ENCODE peak calls at places on chromosomes 7 and 10, in four cellular contexts. One of them, this sample, is unnamed.
A peak's percentile ranks its signal among the peaks of the same experiment; 100 is the strongest.

GRCh38 chr7:156549636-156550035 is 90.9 kb upstream of the RNF32 start:
- DNase-seq in K562: no peak
- DNase-seq in SK-N-SH: no peak
- DNase-seq in WTC11: no peak
- DNase-seq in this sample: no peak

GRCh38 chr7:77811895-77812685 is 13.5 kb downstream of the PHTF2 start:
- DNase-seq in WTC11: no peak
- DNase-seq in K562: no peak
- DNase-seq in SK-N-SH: no peak
- DNase-seq in this sample: no peak

GRCh38 chr7:20895563-20895962 is 108.9 kb upstream of the SP8 start:
- DNase-seq in WTC11: no peak
- DNase-seq in K562: no peak
- DNase-seq in SK-N-SH: no peak
- DNase-seq in this sample: no peak

GRCh38 chr7:151046603-151047573 is 1.4 kb upstream of the ASIC3 start:
- DNase-seq in SK-N-SH: peak; percentile 88
- DNase-seq in WTC11: no peak
- DNase-seq in K562: peak; percentile 13
- DNase-seq in this sample: no peak

GRCh38 chr7:101666751-101667150 is 37.7 kb upstream of the MYL10 start:
- DNase-seq in K562: no peak
- DNase-seq in WTC11: no peak
- DNase-seq in SK-N-SH: no peak
- DNase-seq in this sample: no peak

GRCh38 chr10:119691726-119692125 is 34.1 kb upstream of the INPP5F start:
- DNase-seq in SK-N-SH: no peak
- DNase-seq in WTC11: no peak
- DNase-seq in K562: no peak
- DNase-seq in this sample: no peak

GRCh38 chr7:70654979-70655378 is 477.0 kb upstream of the GALNT17 start:
- DNase-seq in WTC11: no peak
- DNase-seq in K562: no peak
- DNase-seq in SK-N-SH: no peak
- DNase-seq in this sample: no peak

GRCh38 chr7:22782616-22783232 is 39.9 kb downstream of the TOMM7 start:
- DNase-seq in WTC11: peak; percentile 84
- DNase-seq in SK-N-SH: peak; percentile 76
- DNase-seq in K562: peak; percentile 79
- DNase-seq in this sample: peak; percentile 88

GRCh38 chr10:132575320-132576201 is 38.0 kb downstream of the INPP5A start:
- DNase-seq in K562: no peak
- DNase-seq in SK-N-SH: no peak
- DNase-seq in WTC11: no peak
- DNase-seq in this sample: no peak

GRCh38 chr10:108970016-108970415 is 953.3 kb downstream of the XPNPEP1 start:
- DNase-seq in WTC11: peak; percentile 41
- DNase-seq in SK-N-SH: no peak
- DNase-seq in K562: no peak
- DNase-seq in this sample: peak; percentile 1

GRCh38 chr7:127667017-127667670 is 15.2 kb downstream of the SND1 start:
- DNase-seq in WTC11: no peak
- DNase-seq in K562: no peak
- DNase-seq in SK-N-SH: no peak
- DNase-seq in this sample: no peak

GRCh38 chr7:140539466-140539865 is 60.2 kb upstream of the MKRN1 start:
- DNase-seq in WTC11: no peak
- DNase-seq in K562: peak; percentile 22
- DNase-seq in SK-N-SH: no peak
- DNase-seq in this sample: no peak

GRCh38 chr10:106941297-106942034 is 223.0 kb downstream of the SORCS1 start:
- DNase-seq in K562: no peak
- DNase-seq in WTC11: no peak
- DNase-seq in SK-N-SH: no peak
- DNase-seq in this sample: no peak

GRCh38 chr10:21047096-21047495 is 150.0 kb upstream of the NEBL start:
- DNase-seq in K562: no peak
- DNase-seq in WTC11: no peak
- DNase-seq in SK-N-SH: no peak
- DNase-seq in this sample: no peak

GRCh38 chr7:126842451-126842850 is 410.3 kb downstream of the GRM8 start:
- DNase-seq in SK-N-SH: no peak
- DNase-seq in WTC11: no peak
- DNase-seq in K562: no peak
- DNase-seq in this sample: no peak

GRCh38 chr7:82699773-82700186 is 256.2 kb upstream of the CACNA2D1 start:
- DNase-seq in K562: no peak
- DNase-seq in WTC11: no peak
- DNase-seq in SK-N-SH: no peak
- DNase-seq in this sample: no peak

GRCh38 chr10:52098130-52098529 is 216.0 kb upstream of the DKK1 start:
- DNase-seq in WTC11: no peak
- DNase-seq in K562: no peak
- DNase-seq in SK-N-SH: no peak
- DNase-seq in this sample: no peak

GRCh38 chr10:60643874-60644273 is 134.4 kb upstream of the CDK1 start:
- DNase-seq in SK-N-SH: no peak
- DNase-seq in WTC11: no peak
- DNase-seq in K562: no peak
- DNase-seq in this sample: no peak

GRCh38 chr7:95718556-95719410 is 53.6 kb upstream of the DYNC1I1 start:
- DNase-seq in K562: no peak
- DNase-seq in SK-N-SH: peak; percentile 29
- DNase-seq in WTC11: no peak
- DNase-seq in this sample: no peak

GRCh38 chr7:20331231-20331880 is 656 bp downstream of the ITGB8 start:
- DNase-seq in SK-N-SH: peak; percentile 76
- DNase-seq in K562: no peak
- DNase-seq in WTC11: peak; percentile 66
- DNase-seq in this sample: no peak

GRCh38 chr10:4758256-4758655 is 67.8 kb upstream of the AKR1E2 start:
- DNase-seq in SK-N-SH: no peak
- DNase-seq in WTC11: no peak
- DNase-seq in K562: no peak
- DNase-seq in this sample: no peak

GRCh38 chr7:98221611-98222532 is 10.6 kb downstream of the BHLHA15 start:
- DNase-seq in K562: no peak
- DNase-seq in SK-N-SH: no peak
- DNase-seq in WTC11: no peak
- DNase-seq in this sample: no peak

GRCh38 chr10:73493781-73494180 is 2.0 kb downstream of the PPP3CB start:
- DNase-seq in SK-N-SH: no peak
- DNase-seq in K562: no peak
- DNase-seq in WTC11: no peak
- DNase-seq in this sample: no peak

GRCh38 chr7:631966-632830 is 94.3 kb upstream of the DNAAF5 start:
- DNase-seq in WTC11: no peak
- DNase-seq in K562: no peak
- DNase-seq in SK-N-SH: no peak
- DNase-seq in this sample: no peak

GRCh38 chr10:133100706-133101463 is 13.2 kb downstream of the ADGRA1 start:
- DNase-seq in K562: peak; percentile 68
- DNase-seq in WTC11: peak; percentile 96
- DNase-seq in SK-N-SH: no peak
- DNase-seq in this sample: peak; percentile 94

GRCh38 chr10:71334228-71334791 is 15.3 kb downstream of the SLC29A3 start:
- DNase-seq in WTC11: no peak
- DNase-seq in K562: no peak
- DNase-seq in SK-N-SH: no peak
- DNase-seq in this sample: no peak

GRCh38 chr7:83921798-83922607 is 272.6 kb downstream of the SEMA3A start:
- DNase-seq in WTC11: no peak
- DNase-seq in K562: no peak
- DNase-seq in SK-N-SH: peak; percentile 53
- DNase-seq in this sample: no peak

GRCh38 chr7:5621776-5622175 is 159.7 kb downstream of the RNF216 start:
- DNase-seq in K562: no peak
- DNase-seq in WTC11: no peak
- DNase-seq in SK-N-SH: peak; percentile 40
- DNase-seq in this sample: no peak

GRCh38 chr10:99908512-99908911 is 101.2 kb downstream of the DNMBP start:
- DNase-seq in WTC11: no peak
- DNase-seq in SK-N-SH: no peak
- DNase-seq in K562: no peak
- DNase-seq in this sample: no peak

GRCh38 chr10:99905971-99906370 is 103.8 kb downstream of the DNMBP start:
- DNase-seq in WTC11: no peak
- DNase-seq in SK-N-SH: no peak
- DNase-seq in K562: no peak
- DNase-seq in this sample: no peak

GRCh38 chr10:99912057-99912456 is 97.7 kb downstream of the DNMBP start:
- DNase-seq in K562: no peak
- DNase-seq in WTC11: no peak
- DNase-seq in SK-N-SH: no peak
- DNase-seq in this sample: no peak

GRCh38 chr10:99906470-99906869 is 103.3 kb downstream of the DNMBP start:
- DNase-seq in SK-N-SH: no peak
- DNase-seq in WTC11: no peak
- DNase-seq in K562: peak; percentile 12
- DNase-seq in this sample: no peak
- TF ChIP-seq TEAD4 in SK-N-SH: no peak
- TF ChIP-seq TEAD4 in WTC11: no peak
- TF ChIP-seq TEAD4 in K562: no peak
- TF ChIP-seq TEAD4 in this sample: no peak

GRCh38 chr10:97498841-97499560 is at the start of gene UBTD1:
- DNase-seq in WTC11: peak; percentile 55
- DNase-seq in SK-N-SH: peak; percentile 75
- DNase-seq in K562: peak; percentile 26
- DNase-seq in this sample: peak; percentile 88
- TF ChIP-seq TEAD4 in WTC11: no peak
- TF ChIP-seq TEAD4 in SK-N-SH: no peak
- TF ChIP-seq TEAD4 in K562: no peak
- TF ChIP-seq TEAD4 in this sample: no peak

GRCh38 chr10:43815486-43815885 is 166.8 kb upstream of the ZNF32 start:
- DNase-seq in SK-N-SH: no peak
- DNase-seq in K562: no peak
- DNase-seq in WTC11: no peak
- DNase-seq in this sample: no peak

GRCh38 chr10:43816351-43817321 is 168.0 kb upstream of the ZNF32 start:
- DNase-seq in WTC11: no peak
- DNase-seq in K562: no peak
- DNase-seq in SK-N-SH: peak; percentile 58
- DNase-seq in this sample: no peak

GRCh38 chr10:43817368-43817767 is 168.7 kb upstream of the ZNF32 start:
- DNase-seq in K562: no peak
- DNase-seq in SK-N-SH: no peak
- DNase-seq in WTC11: no peak
- DNase-seq in this sample: no peak

GRCh38 chr10:43818687-43819086 is 170.0 kb upstream of the ZNF32 start:
- DNase-seq in K562: no peak
- DNase-seq in WTC11: no peak
- DNase-seq in SK-N-SH: no peak
- DNase-seq in this sample: no peak

DNA sequence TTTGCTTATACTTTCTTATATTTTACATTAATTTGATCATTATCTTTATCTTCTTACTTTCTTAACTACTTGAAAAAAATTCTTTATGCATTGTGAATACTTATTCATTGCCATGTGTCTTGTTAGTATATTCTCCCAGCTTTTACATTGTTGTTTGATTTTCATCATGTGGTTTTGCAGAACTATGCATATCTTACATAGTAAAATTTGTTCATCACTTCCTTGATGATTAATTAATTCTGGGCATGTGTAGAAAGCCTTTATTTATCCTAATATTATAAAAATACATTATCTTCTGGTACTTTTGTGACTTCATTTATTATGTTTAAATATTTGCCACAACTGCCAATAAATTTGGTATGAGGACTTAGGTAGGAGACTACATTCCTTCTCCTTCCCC is 165.9 kb upstream of the ZNF32 start:
- DNase-seq in WTC11: no peak
- DNase-seq in SK-N-SH: no peak
- DNase-seq in K562: no peak
- DNase-seq in this sample: no peak
- TF ChIP-seq TEAD4 in WTC11: no peak
- TF ChIP-seq TEAD4 in SK-N-SH: no peak
- TF ChIP-seq TEAD4 in K562: no peak
- TF ChIP-seq TEAD4 in this sample: no peak

DNA sequence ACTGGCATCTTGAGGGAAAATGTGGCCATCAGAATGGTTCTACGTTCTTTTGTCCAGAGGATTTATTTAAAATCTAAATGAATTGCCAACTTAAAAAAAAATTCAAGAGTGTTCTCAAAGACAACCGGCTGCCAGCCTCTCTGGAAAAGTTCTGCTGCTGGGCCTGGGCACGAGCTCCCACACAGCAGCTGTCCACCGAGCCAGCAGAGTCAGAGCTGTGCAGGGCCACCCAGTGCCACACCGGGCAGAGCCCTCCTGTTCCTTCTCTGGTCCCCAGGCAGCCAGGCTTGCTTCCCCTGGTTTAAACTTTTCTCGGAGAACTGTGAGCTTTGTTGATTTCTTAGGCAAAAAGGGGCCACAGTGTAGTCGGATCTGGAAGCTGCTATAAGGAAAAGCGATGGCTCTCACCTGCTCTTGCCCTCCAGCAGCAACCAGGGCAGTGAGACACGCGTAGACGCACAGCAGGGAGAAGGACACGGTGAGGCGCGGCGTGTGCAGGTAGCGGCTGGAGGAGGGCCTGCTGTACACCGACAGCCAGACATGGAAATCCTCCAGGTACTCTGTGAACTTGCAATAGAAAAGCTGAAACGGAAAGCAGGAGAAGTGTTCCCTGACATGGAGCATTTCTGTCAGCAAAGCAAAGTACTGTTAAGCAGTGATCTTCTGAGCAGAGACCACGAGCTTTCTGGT is 111.6 kb downstream of the PKD1L1 start:
- DNase-seq in WTC11: no peak
- DNase-seq in SK-N-SH: no peak
- DNase-seq in K562: no peak
- DNase-seq in this sample: no peak
- TF ChIP-seq TEAD4 in WTC11: no peak
- TF ChIP-seq TEAD4 in SK-N-SH: no peak
- TF ChIP-seq TEAD4 in K562: no peak
- TF ChIP-seq TEAD4 in this sample: no peak

GRCh38 chr7:128911441-128912031 is 1.0 kb upstream of the KCP start:
- DNase-seq in SK-N-SH: peak; percentile 45
- DNase-seq in K562: no peak
- DNase-seq in WTC11: peak; percentile 45
- DNase-seq in this sample: no peak
- TF ChIP-seq TEAD4 in SK-N-SH: no peak
- TF ChIP-seq TEAD4 in K562: no peak
- TF ChIP-seq TEAD4 in WTC11: no peak
- TF ChIP-seq TEAD4 in this sample: no peak

GRCh38 chr10:30788307-30788706 is 158.8 kb upstream of the LYZL2 start:
- DNase-seq in K562: no peak
- DNase-seq in SK-N-SH: no peak
- DNase-seq in WTC11: no peak
- DNase-seq in this sample: no peak
- TF ChIP-seq TEAD4 in K562: no peak
- TF ChIP-seq TEAD4 in SK-N-SH: no peak
- TF ChIP-seq TEAD4 in WTC11: no peak
- TF ChIP-seq TEAD4 in this sample: no peak

GRCh38 chr7:44097064-44097932 is 6.8 kb upstream of the AEBP1 start:
- DNase-seq in SK-N-SH: no peak
- DNase-seq in WTC11: no peak
- DNase-seq in K562: no peak
- DNase-seq in this sample: no peak
- TF ChIP-seq TEAD4 in SK-N-SH: no peak
- TF ChIP-seq TEAD4 in WTC11: no peak
- TF ChIP-seq TEAD4 in K562: no peak
- TF ChIP-seq TEAD4 in this sample: no peak

This sample was measured in H1.